ENCODE peak calls at places on chromosome 15, in seven cellular contexts. G is left ventricle myocardium inferior, T is fibroblast of lung, M is GM12865, C is bronchial epithelial cell, R is transverse colon, B is mammary epithelial cell. N is an unnamed sample.
A peak's percentile ranks its signal among the peaks of the same experiment; 100 is the strongest.

GRCh38 chr15:71780349-71780976 is 29.9 kb upstream of the NR2E3 start:
- DNase-seq in B (peak; percentile 23), G (no peak), T (peak; percentile 84), R (peak; percentile 23), M (peak; percentile 75), C (peak; percentile 59), N (peak; percentile 50)

GRCh38 chr15:34119291-34119690 is 17.4 kb downstream of the PGBD4 start:
- DNase-seq in T (peak; percentile 28), G (no peak), C (peak; percentile 22), B (peak; percentile 6), M (no peak), R (no peak), N (peak; percentile 31)

GRCh38 chr15:96180062-96180745 is 150.3 kb upstream of the NR2F2 start:
- DNase-seq in G (no peak), T (no peak), C (no peak), B (no peak), R (no peak), M (no peak), N (no peak)

GRCh38 chr15:62483817-62484216 is 318.7 kb upstream of the C2CD4B start:
- DNase-seq in R (peak; percentile 56), B (no peak), M (no peak), T (peak; percentile 79), G (peak; percentile 48), C (no peak), N (peak; percentile 76)

GRCh38 chr15:42704492-42704926 is 32.4 kb downstream of the CDAN1 start:
- DNase-seq in T (peak; percentile 75), R (peak; percentile 69), G (no peak), M (peak; percentile 80), C (peak; percentile 71), B (peak; percentile 46), N (peak; percentile 65)

GRCh38 chr15:30046414-30046813 is 36.3 kb upstream of the GOLGA8J start:
- DNase-seq in C (no peak), B (no peak), G (no peak), T (no peak), R (no peak), M (no peak), N (no peak)

GRCh38 chr15:43880406-43881184 is 53.8 kb downstream of the WDR76 start:
- DNase-seq in T (no peak), C (no peak), M (no peak), B (no peak), R (no peak), G (no peak), N (peak; percentile 9)

GRCh38 chr15:31212286-31212685 is 110.8 kb upstream of the TRPM1 start:
- DNase-seq in T (peak; percentile 37), C (no peak), M (no peak), R (no peak), G (no peak), B (no peak), N (no peak)

GRCh38 chr15:40054746-40055575 is 16.0 kb upstream of the SRP14 start:
- DNase-seq in M (peak; percentile 87), G (no peak), C (no peak), B (peak; percentile 47), T (peak; percentile 67), R (peak; percentile 72), N (peak; percentile 31)

GRCh38 chr15:39925112-39925830 is 5.2 kb upstream of the GPR176 start:
- DNase-seq in M (no peak), T (peak; percentile 28), C (peak; percentile 70), G (no peak), B (peak; percentile 60), R (no peak), N (no peak)

GRCh38 chr15:67193223-67194009 is 61.0 kb downstream of the AAGAB start:
- DNase-seq in R (no peak), M (no peak), T (peak; percentile 56), B (no peak), G (no peak), C (no peak), N (no peak)

GRCh38 chr15:20351448-20351961 is 190.1 kb downstream of the GOLGA6L6 start:
- DNase-seq in R (no peak), M (no peak), G (no peak), T (no peak), C (no peak), B (no peak), N (no peak)

GRCh38 chr15:28128036-28128435 is 28.9 kb upstream of the OCA2 start:
- DNase-seq in M (no peak), C (no peak), G (peak; percentile 73), T (no peak), B (no peak), R (no peak), N (no peak)

GRCh38 chr15:82710208-82710555 is 507 bp upstream of the AP3B2 start:
- DNase-seq in G (no peak), R (no peak), T (no peak), B (no peak), C (peak; percentile 3), M (no peak), N (no peak)

GRCh38 chr15:51053571-51053970 is 41.1 kb downstream of the TNFAIP8L3 start:
- DNase-seq in B (no peak), C (no peak), T (peak; percentile 30), M (no peak), R (no peak), G (no peak), N (no peak)

GRCh38 chr15:69159805-69160140 is 662 bp upstream of the GLCE start:
- DNase-seq in C (no peak), G (no peak), M (no peak), B (no peak), R (no peak), T (no peak), N (no peak)

GRCh38 chr15:75646944-75647364 is 758 bp upstream of the SNX33 start:
- DNase-seq in R (peak; percentile 41), T (no peak), C (no peak), M (no peak), G (no peak), B (peak; percentile 40), N (no peak)

GRCh38 chr15:73994912-73995622 is 551 bp downstream of the PML start:
- DNase-seq in T (no peak), B (peak; percentile 42), R (peak; percentile 42), C (no peak), G (no peak), M (no peak), N (peak; percentile 28)

GRCh38 chr15:86743283-86743903 is 663.7 kb downstream of the AGBL1 start:
- DNase-seq in C (peak; percentile 60), M (peak; percentile 42), R (peak; percentile 64), T (no peak), B (peak; percentile 43), G (peak; percentile 25), N (no peak)

GRCh38 chr15:35349916-35350315 is 196.0 kb downstream of the DPH6 start:
- DNase-seq in B (peak; percentile 63), R (no peak), T (no peak), G (no peak), M (no peak), C (peak; percentile 48), N (peak; percentile 18)

GRCh38 chr15:55108858-55109518 is 87.8 kb downstream of the RSL24D1 start:
- DNase-seq in R (peak; percentile 61), B (peak; percentile 47), C (peak; percentile 81), M (peak; percentile 81), G (peak; percentile 59), T (peak; percentile 65), N (peak; percentile 29)
- TF ChIP-seq CTCF in R (peak; percentile 46), B (peak; percentile 76), C (peak; percentile 72), M (peak; percentile 78), G (peak; percentile 67), T (peak; percentile 57), N (peak; percentile 62)

GRCh38 chr15:63778800-63779199 is 54.9 kb downstream of the HERC1 start:
- DNase-seq in B (no peak), T (no peak), C (no peak), R (no peak), M (no peak), G (no peak), N (no peak)
- TF ChIP-seq CTCF in B (no peak), T (no peak), C (no peak), R (no peak), M (no peak), G (no peak), N (no peak)

DNA sequence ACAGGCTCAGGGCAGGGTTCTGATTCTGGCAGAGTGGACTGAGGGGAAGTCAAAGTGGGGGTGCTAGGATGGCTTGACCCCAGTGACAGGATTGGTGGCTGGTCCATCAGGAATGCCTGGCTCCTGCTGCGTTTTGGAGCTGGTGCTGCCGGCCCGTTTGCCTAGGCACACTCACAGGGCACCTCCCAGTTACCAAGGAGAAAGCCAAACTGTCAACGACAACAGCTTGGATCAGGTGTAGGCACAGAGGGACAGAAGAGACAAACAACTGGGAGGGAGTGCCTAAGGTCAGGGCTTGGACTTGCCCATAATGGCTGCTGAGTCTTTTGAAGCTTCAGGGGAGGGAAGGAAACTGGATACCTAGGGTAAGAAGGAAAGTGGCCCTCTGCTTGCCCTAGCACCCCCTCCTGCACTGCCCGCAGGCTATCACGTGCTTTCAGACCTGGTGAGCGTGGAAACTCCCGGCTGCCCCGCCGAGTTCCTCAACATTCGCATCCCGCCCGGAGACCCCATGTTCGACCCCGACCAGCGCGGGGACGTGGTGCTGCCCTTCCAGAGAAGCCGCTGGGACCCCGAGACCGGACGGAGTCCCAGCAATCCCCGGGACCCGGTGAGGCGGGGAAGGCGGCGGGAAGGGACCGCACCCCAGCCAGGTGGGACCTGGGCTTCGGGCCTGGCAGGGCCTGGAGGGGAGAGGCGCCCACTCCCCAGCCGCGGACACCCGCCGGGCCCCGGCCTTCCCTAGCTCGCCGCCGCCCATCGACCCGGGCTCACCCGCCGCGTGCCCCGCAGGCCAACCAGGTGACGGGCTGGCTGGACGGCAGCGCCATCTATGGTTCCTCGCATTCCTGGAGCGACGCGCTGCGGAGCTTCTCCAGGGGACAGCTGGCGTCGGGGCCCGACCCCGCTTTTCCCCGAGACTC is 5.1 kb downstream of the DUOX1 start:
- DNase-seq in M (no peak), C (no peak), G (no peak), T (no peak), B (no peak), R (peak; percentile 51), N (no peak)
- TF ChIP-seq CTCF in M (no peak), C (peak; percentile 20), G (peak; percentile 21), T (no peak), B (no peak), R (no peak), N (no peak)

DNA sequence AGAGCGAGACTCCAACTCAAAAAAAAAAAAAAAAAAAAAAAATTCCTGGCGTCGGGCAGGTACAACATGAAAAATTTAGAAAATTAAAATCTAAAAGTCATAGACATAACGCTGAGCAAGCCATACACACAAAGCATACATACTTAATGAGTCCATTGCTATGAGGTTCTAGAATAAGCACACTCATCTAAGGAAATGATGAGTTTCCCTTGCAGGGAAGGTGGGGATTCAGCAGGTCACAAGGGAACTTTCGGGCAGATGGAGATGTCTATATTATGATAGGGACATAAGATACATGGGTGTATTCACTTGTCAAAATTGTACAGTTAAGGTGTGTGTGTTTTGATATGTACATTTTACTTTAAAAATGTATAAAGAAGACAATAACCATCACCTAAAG is 120.2 kb upstream of the LIPC start:
- DNase-seq in R (no peak), G (no peak), C (no peak), T (no peak), M (no peak), B (no peak), N (no peak)
- TF ChIP-seq CTCF in R (no peak), G (no peak), C (no peak), T (no peak), M (no peak), B (no peak), N (no peak)

N was measured in AG10803.